ENCODE peak calls at places on chromosome X, in nine cellular contexts. S is neuronal stem cell, R is psoas muscle, Y is SJCRH30, W is mammary epithelial cell, O is GM23248, F is esophagus muscularis mucosa, G is tibial nerve, L is mucosa of descending colon. A is an unnamed sample. For H3K4me1, the result is how much of the 10 kb centered on the place peaks cover.

GRCh38 chrX:307261-308111 is 11.1 kb downstream of the GTPBP6 start:
- DNase-seq in S (no peak), R (peak), Y (no peak), W (no peak), O (no peak), F (no peak), G (no peak), L (peak), A (no peak)

GRCh38 chrX:153055827-153056748 is at the start of gene PNMA3:
- DNase-seq in S (no peak), R (peak), Y (no peak), W (no peak), O (peak), F (no peak), G (no peak), L (no peak), A (no peak)

GRCh38 chrX:153353416-153353815 is 19.5 kb downstream of the ZNF275 start:
- DNase-seq in S (no peak), R (no peak), Y (no peak), W (no peak), O (no peak), F (no peak), G (no peak), L (no peak), A (no peak)

GRCh38 chrX:9033989-9034388 is at the start of gene FAM9B:
- DNase-seq in S (no peak), R (no peak), Y (no peak), W (no peak), O (no peak), F (no peak), G (no peak), L (no peak), A (no peak)

GRCh38 chrX:100939336-100939735 is 10.6 kb upstream of the XKRX start:
- DNase-seq in S (no peak), R (no peak), Y (no peak), W (no peak), O (no peak), F (no peak), G (no peak), L (no peak), A (no peak)

GRCh38 chrX:2342281-2342688 is 158.5 kb downstream of the DHRSX start:
- DNase-seq in S (no peak), R (peak), Y (no peak), W (peak), O (no peak), F (no peak), G (no peak), L (no peak), A (no peak)

GRCh38 chrX:94655180-94655579 is 981.2 kb downstream of the FAM133A start:
- DNase-seq in S (no peak), R (no peak), Y (no peak), W (no peak), O (no peak), F (no peak), G (no peak), L (no peak), A (no peak)

GRCh38 chrX:121558886-121559285 is 511.5 kb downstream of the GLUD2 start:
- DNase-seq in S (no peak), R (no peak), Y (no peak), W (no peak), O (no peak), F (no peak), G (no peak), L (no peak), A (no peak)

GRCh38 chrX:26558719-26559386 is 342.9 kb downstream of the MAGEB5 start:
- DNase-seq in S (no peak), R (peak), Y (no peak), W (no peak), O (no peak), F (no peak), G (no peak), L (no peak), A (no peak)

GRCh38 chrX:63330681-63331080 is 20.5 kb downstream of the SPIN4 start:
- DNase-seq in S (no peak), R (no peak), Y (no peak), W (peak), O (no peak), F (no peak), G (no peak), L (no peak), A (no peak)

GRCh38 chrX:135931644-135932487 is 38.4 kb downstream of the SAGE1 start:
- DNase-seq in S (peak), R (peak), Y (peak), W (peak), O (peak), F (no peak), G (peak), L (peak), A (peak)

GRCh38 chrX:40031861-40032422 is 65.8 kb downstream of the BCOR start:
- DNase-seq in S (no peak), R (no peak), Y (no peak), W (peak), O (no peak), F (no peak), G (no peak), L (no peak), A (no peak)

GRCh38 chrX:19769467-19769866 is 117.9 kb downstream of the SH3KBP1 start:
- DNase-seq in S (no peak), R (no peak), Y (no peak), W (no peak), O (no peak), F (no peak), G (no peak), L (no peak), A (no peak)
- H3K4me1 ChIP-seq in S (under half), R (under half), Y (under half), W (under half), O (under half), F (under half), G (under half), L (under half), A (under half)

DNA sequence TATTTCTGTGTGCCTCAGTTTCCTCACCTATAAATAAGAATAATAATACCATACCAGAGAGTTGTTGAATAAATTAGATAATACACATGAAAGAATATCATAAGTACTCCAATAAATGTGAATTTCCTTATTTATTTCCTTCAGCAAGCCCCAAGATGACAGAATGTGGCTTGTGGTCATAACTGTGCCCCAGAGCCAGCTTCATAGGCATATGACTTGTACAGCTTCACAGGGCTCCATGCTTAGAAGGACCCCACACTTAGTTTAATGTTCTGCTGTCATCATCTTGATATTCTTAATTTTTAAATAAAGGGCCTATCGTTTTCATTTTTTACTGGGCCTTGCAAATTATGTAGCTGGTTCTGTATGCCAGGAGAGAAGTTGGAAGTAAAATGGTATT is 25.3 kb downstream of the VSIG4 start:
- DNase-seq in S (no peak), R (no peak), Y (no peak), W (no peak), O (no peak), F (no peak), G (no peak), L (no peak), A (no peak)
- H3K4me1 ChIP-seq in S (under half), R (under half), Y (under half), W (under half), O (under half), F (under half), G (under half), L (under half), A (under half)

GRCh38 chrX:13001097-13001496 is 26.2 kb downstream of the TMSB4X start:
- DNase-seq in S (no peak), R (no peak), Y (no peak), W (peak), O (no peak), F (no peak), G (no peak), L (no peak), A (no peak)
- H3K4me1 ChIP-seq in S (under half), R (under half), Y (under half), W (under half), O (under half), F (under half), G (under half), L (under half), A (under half)

DNA sequence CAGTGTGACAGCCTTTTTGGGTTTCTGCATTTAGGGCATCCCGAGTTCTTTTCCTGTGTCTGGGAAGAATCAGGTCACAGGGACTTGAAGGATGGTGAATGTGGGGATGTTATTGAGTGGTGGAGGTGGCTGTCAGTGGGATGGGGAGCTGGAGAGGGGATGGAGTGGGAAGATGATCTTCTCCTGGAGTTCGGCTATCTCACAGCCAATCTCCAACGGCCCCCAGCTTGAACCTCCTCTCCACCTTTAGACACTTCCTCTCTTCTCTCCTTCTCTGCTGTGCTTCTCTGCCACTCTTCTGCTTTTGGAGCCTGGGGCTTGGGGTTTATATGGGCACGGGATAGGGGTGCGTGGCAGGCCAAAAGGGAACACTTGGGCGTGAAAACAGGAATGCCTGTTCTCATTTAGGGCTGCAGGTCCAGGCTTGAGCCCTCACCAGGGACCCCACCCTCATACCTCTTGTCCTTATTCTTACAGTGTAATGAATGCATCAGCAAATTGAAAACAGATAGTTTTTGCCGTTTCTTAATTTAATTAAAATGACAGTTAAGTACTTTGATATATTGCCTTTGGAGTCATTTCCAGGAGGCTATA is 37.5 kb downstream of the USP9X start:
- DNase-seq in S (no peak), R (no peak), Y (no peak), W (no peak), O (no peak), F (no peak), G (no peak), L (no peak), A (no peak)
- H3K4me1 ChIP-seq in S (under half), R (under half), Y (under half), W (under half), O (under half), F (under half), G (under half), L (under half), A (under half)

A was measured in prostate gland.